ENCODE peak calls at places on chromosomes 12 and 14, in eight cellular contexts. I is nephron progenitor cell, C is upper lobe of left lung, P is cardiac muscle cell, R is AG09309, D is bronchial epithelial cell, A is heart right ventricle, E is A549. U is an unnamed sample.

GRCh38 chr14:21915814-21916213 is 242.2 kb upstream of the OR4E1 start:
- DNase-seq in I (no peak), C (peak), P (no peak), R (no peak), D (peak), A (no peak), E (peak), U (no peak)

GRCh38 chr14:51823706-51824105 is 36.7 kb upstream of the GNG2 start:
- DNase-seq in I (no peak), C (no peak), P (no peak), R (no peak), D (peak), A (no peak), E (no peak), U (peak)

GRCh38 chr12:52082988-52083637 is 3.6 kb downstream of the SMIM41 start:
- DNase-seq in I (peak), C (no peak), P (peak), R (no peak), D (no peak), A (peak), E (peak), U (no peak)

GRCh38 chr14:80629606-80630005 is 311.9 kb downstream of the CEP128 start:
- DNase-seq in I (no peak), C (no peak), P (no peak), R (no peak), D (no peak), A (no peak), E (no peak), U (no peak)

GRCh38 chr12:112275211-112275610 is 107.0 kb downstream of the HECTD4 start:
- DNase-seq in I (no peak), C (no peak), P (no peak), R (no peak), D (no peak), A (no peak), E (no peak), U (no peak)

GRCh38 chr12:54428050-54429013 is 9.3 kb upstream of the ITGA5 start:
- DNase-seq in I (no peak), C (peak), P (no peak), R (no peak), D (peak), A (peak), E (no peak), U (peak)

GRCh38 chr12:64746663-64747062 is 12.5 kb downstream of the GNS start:
- DNase-seq in I (no peak), C (no peak), P (no peak), R (no peak), D (peak), A (no peak), E (no peak), U (no peak)

GRCh38 chr14:49995162-49995561 is 102.3 kb downstream of the ARF6 start:
- DNase-seq in I (no peak), C (no peak), P (no peak), R (no peak), D (no peak), A (no peak), E (no peak), U (no peak)

GRCh38 chr12:27351476-27351875 is 18.8 kb downstream of the BMAL2 start:
- DNase-seq in I (no peak), C (no peak), P (no peak), R (no peak), D (no peak), A (no peak), E (no peak), U (no peak)

GRCh38 chr12:110785240-110785639 is 42.5 kb upstream of the PPP1CC start:
- DNase-seq in I (no peak), C (no peak), P (no peak), R (no peak), D (no peak), A (no peak), E (peak), U (no peak)

GRCh38 chr14:102089621-102090343 is 2.9 kb upstream of the HSP90AA1 start:
- DNase-seq in I (no peak), C (no peak), P (no peak), R (no peak), D (no peak), A (no peak), E (no peak), U (no peak)

GRCh38 chr12:104197264-104197663 is 18.3 kb upstream of the TXNRD1 start:
- DNase-seq in I (no peak), C (no peak), P (no peak), R (peak), D (no peak), A (no peak), E (no peak), U (no peak)

GRCh38 chr12:10562306-10562933 is 51.0 kb downstream of the MAGOHB start:
- DNase-seq in I (no peak), C (no peak), P (peak), R (peak), D (peak), A (no peak), E (peak), U (no peak)

GRCh38 chr14:91204657-91205056 is 39.8 kb downstream of the GPR68 start:
- DNase-seq in I (no peak), C (no peak), P (no peak), R (no peak), D (no peak), A (no peak), E (no peak), U (no peak)

GRCh38 chr12:46752396-46752795 is 73.4 kb downstream of the SLC38A4 start:
- DNase-seq in I (no peak), C (no peak), P (no peak), R (no peak), D (no peak), A (no peak), E (no peak), U (no peak)

GRCh38 chr12:89752331-89752730 is 43.7 kb upstream of the ATP2B1 start:
- DNase-seq in I (no peak), C (no peak), P (no peak), R (no peak), D (no peak), A (no peak), E (no peak), U (no peak)

GRCh38 chr12:116037941-116038837 is 239.3 kb downstream of the MED13L start:
- DNase-seq in I (no peak), C (no peak), P (no peak), R (peak), D (no peak), A (no peak), E (peak), U (no peak)

GRCh38 chr12:75816892-75817291 is 214.7 kb downstream of the PHLDA1 start:
- DNase-seq in I (no peak), C (no peak), P (no peak), R (no peak), D (peak), A (no peak), E (peak), U (peak)

GRCh38 chr12:101619868-101620761 is 25.3 kb downstream of the MYBPC1 start:
- DNase-seq in I (no peak), C (no peak), P (no peak), R (no peak), D (no peak), A (no peak), E (no peak), U (no peak)

GRCh38 chr14:102983496-102983895 is 61.0 kb downstream of the AMN start:
- DNase-seq in I (no peak), C (no peak), P (no peak), R (no peak), D (no peak), A (no peak), E (no peak), U (no peak)

GRCh38 chr14:76050797-76051392 is 65.3 kb downstream of the IFT43 start:
- DNase-seq in I (peak), C (no peak), P (peak), R (peak), D (peak), A (peak), E (peak), U (peak)

GRCh38 chr14:36941783-36942521 is 230.5 kb downstream of the SLC25A21 start:
- DNase-seq in I (peak), C (peak), P (peak), R (no peak), D (peak), A (peak), E (peak), U (no peak)

GRCh38 chr12:30146561-30146960 is 362.8 kb upstream of the TMTC1 start:
- DNase-seq in I (no peak), C (no peak), P (no peak), R (no peak), D (no peak), A (no peak), E (no peak), U (no peak)

GRCh38 chr12:51639361-51639760 is 48.3 kb downstream of the SCN8A start:
- DNase-seq in I (no peak), C (no peak), P (no peak), R (no peak), D (no peak), A (no peak), E (no peak), U (no peak)

GRCh38 chr14:68458840-68459469 is 333.9 kb downstream of the ZFP36L1 start:
- DNase-seq in I (no peak), C (peak), P (no peak), R (peak), D (peak), A (peak), E (peak), U (peak)

GRCh38 chr12:24198936-24199644 is 249.6 kb upstream of the SOX5 start:
- DNase-seq in I (no peak), C (no peak), P (no peak), R (no peak), D (no peak), A (no peak), E (no peak), U (no peak)

GRCh38 chr12:104291867-104292524 is 11.5 kb upstream of the EID3 start:
- DNase-seq in I (no peak), C (no peak), P (no peak), R (no peak), D (no peak), A (no peak), E (peak), U (no peak)

GRCh38 chr12:16594796-16595195 is 11.2 kb downstream of the LMO3 start:
- DNase-seq in I (no peak), C (no peak), P (no peak), R (no peak), D (no peak), A (no peak), E (no peak), U (no peak)

GRCh38 chr14:52879958-52880357 is 70.9 kb downstream of the FERMT2 start:
- DNase-seq in I (no peak), C (no peak), P (no peak), R (no peak), D (no peak), A (no peak), E (no peak), U (no peak)

GRCh38 chr14:33566082-33566481 is 384.8 kb downstream of the EGLN3 start:
- DNase-seq in I (no peak), C (no peak), P (no peak), R (no peak), D (no peak), A (no peak), E (no peak), U (no peak)

DNA sequence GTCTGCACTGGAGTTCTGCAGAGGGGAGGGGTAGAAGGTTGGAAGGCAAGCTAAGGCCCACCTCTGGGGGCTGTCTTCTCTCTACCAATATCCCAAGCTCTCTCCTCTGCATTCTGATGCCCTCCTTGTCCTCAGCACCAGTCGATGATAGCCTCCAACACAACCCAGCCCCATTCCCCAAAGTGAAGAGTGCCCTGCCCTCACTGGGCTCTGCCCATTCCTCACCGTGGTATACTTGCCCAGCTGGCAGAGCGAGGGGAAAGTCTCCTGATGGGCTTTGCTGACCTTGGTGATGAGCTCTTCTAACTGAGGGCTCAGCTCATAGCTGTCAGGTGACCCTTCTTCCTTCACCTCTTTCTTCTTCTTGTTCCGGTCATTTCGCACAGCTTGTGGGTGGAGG is 7.2 kb upstream of the ITGB7 start:
- DNase-seq in I (no peak), C (no peak), P (no peak), R (no peak), D (no peak), A (no peak), E (no peak), U (no peak)
- TF ChIP-seq CTCF in I (no peak), C (no peak), P (no peak), R (no peak), D (no peak), A (no peak), E (no peak), U (no peak)

DNA sequence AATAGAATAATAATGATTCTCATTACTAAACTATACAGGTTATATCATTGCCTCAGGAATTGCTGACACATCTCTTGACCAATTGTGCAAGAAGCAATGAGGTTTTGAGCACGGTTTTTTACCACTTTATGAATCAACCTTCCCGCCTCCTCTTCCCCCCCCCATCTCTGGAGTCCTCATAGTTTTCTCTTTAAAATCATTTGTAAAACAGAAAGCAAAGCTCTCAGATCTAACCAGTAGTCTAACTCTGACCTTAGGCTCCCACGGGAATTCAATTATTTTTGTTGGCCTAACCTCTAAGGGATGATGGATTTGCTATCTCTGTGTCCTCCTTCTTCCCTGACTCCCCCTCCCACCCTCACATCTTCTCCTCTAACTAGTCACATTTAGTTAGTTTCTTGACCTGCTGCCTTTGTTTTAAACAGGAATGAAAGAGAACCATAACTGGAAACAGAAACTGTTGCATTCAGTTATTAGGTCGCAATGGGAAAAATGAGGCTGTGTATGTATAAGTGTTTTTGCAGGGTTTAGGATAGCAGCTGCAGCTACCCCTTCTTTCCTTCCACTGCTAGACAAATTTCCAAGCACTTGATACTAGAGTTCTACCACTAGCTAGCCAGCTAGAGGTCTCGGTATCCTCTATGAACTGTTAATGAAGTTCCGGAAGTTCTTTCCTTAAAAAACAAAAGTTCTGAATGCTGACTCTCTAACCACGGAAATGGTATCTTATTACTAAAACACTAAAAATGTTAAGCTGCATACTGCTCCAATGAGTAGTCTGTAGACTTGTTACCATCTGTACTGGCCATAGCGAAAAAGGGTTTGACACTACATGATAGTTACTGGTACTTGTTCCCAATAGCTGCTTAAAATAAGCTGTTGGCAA is 65.4 kb downstream of the TAOK3 start:
- DNase-seq in I (no peak), C (peak), P (no peak), R (peak), D (peak), A (peak), E (peak), U (peak)
- TF ChIP-seq CTCF in I (no peak), C (no peak), P (no peak), R (no peak), D (no peak), A (no peak), E (no peak), U (no peak)

GRCh38 chr12:124332068-124332672 is 37.3 kb downstream of the RFLNA start:
- DNase-seq in I (no peak), C (no peak), P (peak), R (no peak), D (no peak), A (no peak), E (peak), U (no peak)
- TF ChIP-seq CTCF in I (peak), C (peak), P (peak), R (peak), D (peak), A (peak), E (peak), U (peak)

GRCh38 chr12:118064608-118065007 is 3.6 kb upstream of the WSB2 start:
- DNase-seq in I (no peak), C (no peak), P (no peak), R (no peak), D (no peak), A (no peak), E (no peak), U (no peak)
- TF ChIP-seq CTCF in I (peak), C (no peak), P (peak), R (peak), D (peak), A (no peak), E (no peak), U (no peak)

DNA sequence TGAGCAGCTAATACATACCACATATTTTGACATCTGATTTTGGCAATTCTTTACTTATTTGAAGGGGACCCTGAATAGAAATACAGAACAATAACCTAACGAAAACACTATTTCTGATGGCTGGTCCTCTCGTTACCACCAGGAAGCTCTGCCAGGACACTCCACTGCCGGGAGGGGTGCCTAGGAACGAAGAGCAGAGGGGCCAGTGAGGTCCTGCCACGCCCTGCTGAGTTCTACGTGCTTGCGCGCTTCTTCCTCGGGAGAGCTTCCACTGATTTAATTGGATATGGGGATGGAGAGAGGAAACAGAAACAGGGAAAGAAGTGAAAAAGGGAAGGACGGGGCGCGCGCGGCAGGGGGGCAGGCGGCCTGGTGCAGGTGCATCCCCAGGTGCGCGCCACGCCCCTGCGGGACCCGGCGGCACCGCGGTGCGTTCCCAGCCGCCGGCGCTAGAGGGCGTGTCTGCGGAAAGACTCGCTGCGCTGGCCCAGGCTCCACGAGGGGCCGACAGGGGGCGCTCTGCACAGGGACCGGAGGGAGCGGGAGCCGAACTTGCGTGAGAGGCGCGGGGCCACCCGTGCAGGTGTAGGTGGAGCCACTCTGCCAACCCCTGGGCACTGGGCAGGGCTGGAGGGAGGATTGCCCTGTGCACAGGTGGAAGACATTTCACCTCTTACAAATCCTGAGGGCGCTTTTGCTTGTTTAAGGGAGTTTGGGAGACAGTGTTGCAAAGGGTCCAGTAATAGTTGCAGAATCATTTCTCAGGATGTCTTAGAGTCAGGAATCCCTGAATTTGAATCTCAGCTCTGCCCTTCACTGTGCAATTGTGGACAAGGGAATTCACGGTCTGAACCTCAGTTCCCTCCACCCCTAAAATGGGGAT is 986.3 kb upstream of the TMEM132C start:
- DNase-seq in I (peak), C (peak), P (peak), R (no peak), D (no peak), A (no peak), E (peak), U (no peak)
- TF ChIP-seq CTCF in I (peak), C (peak), P (peak), R (peak), D (peak), A (peak), E (peak), U (peak)

DNA sequence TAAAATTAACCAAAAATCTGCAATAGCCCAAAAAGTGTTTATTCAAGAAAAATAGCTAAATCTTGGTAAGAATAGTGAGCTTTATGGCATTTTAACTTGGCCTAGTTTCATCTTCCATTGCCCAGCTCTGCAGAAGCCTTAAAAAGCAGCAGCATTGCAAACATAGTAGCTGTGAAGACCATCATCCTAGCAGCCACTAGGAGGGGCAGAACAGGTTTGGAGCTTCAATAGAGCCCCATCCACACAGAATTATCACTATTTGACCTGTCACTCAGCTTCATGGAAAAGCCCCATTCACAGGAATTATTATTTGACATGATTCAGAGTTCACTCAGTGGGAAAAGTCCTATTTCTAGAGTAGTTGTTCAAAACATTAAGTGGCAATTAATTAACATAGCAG is 7.3 kb downstream of the CLEC14A start:
- DNase-seq in I (no peak), C (no peak), P (peak), R (no peak), D (no peak), A (no peak), E (no peak), U (no peak)
- TF ChIP-seq CTCF in I (peak), C (no peak), P (peak), R (no peak), D (no peak), A (peak), E (no peak), U (no peak)

GRCh38 chr12:123056053-123056452 is 75.6 kb downstream of the ARL6IP4 start:
- DNase-seq in I (no peak), C (no peak), P (no peak), R (no peak), D (no peak), A (no peak), E (peak), U (no peak)
- TF ChIP-seq CTCF in I (no peak), C (no peak), P (no peak), R (no peak), D (no peak), A (no peak), E (no peak), U (no peak)